ENCODE peak calls at places on chromosomes 6 and 20, in six cellular contexts. K is stomach, R is transverse colon, F is Panc1, Z is HepG2, U is upper lobe of left lung. L is an unnamed sample.

GRCh38 chr6:108592371-108593337 is 31.9 kb downstream of the FOXO3 start:
- DNase-seq in Z (no peak), U (peak; percentile 46), R (peak; percentile 70), F (no peak), K (peak; percentile 38), L (peak; percentile 82)

GRCh38 chr6:151321438-151321837 is 69.9 kb downstream of the ZBTB2 start:
- DNase-seq in K (no peak), Z (no peak), F (no peak), R (no peak), U (no peak), L (no peak)

GRCh38 chr20:38590682-38591483 is 9.9 kb downstream of the ADIG start:
- DNase-seq in Z (no peak), U (no peak), F (no peak), K (no peak), R (no peak), L (peak; percentile 37)

GRCh38 chr6:37643851-37644672 is 53.6 kb downstream of the MDGA1 start:
- DNase-seq in Z (no peak), F (no peak), U (no peak), R (no peak), K (no peak), L (no peak)

GRCh38 chr6:168007592-168008338 is 10.3 kb downstream of the KIF25 start:
- DNase-seq in Z (peak; percentile 28), K (peak; percentile 59), U (peak; percentile 67), F (peak; percentile 79), R (no peak), L (no peak)

GRCh38 chr6:108961985-108962384 is 113.8 kb downstream of the ARMC2 start:
- DNase-seq in F (no peak), R (no peak), U (no peak), K (no peak), Z (no peak), L (no peak)

GRCh38 chr6:51339728-51340127 is 521.1 kb downstream of the TFAP2B start:
- DNase-seq in K (no peak), U (no peak), Z (no peak), F (no peak), R (no peak), L (no peak)

GRCh38 chr6:150395388-150396009 is 26.7 kb downstream of the IYD start:
- DNase-seq in Z (peak; percentile 60), R (peak; percentile 35), U (peak; percentile 66), F (no peak), K (no peak), L (no peak)

GRCh38 chr20:55054443-55054842 is 579.0 kb downstream of the DOK5 start:
- DNase-seq in F (no peak), R (no peak), U (no peak), Z (no peak), K (no peak), L (no peak)

GRCh38 chr6:52532457-52532856 is 44.4 kb downstream of the TRAM2 start:
- DNase-seq in Z (no peak), R (no peak), U (no peak), K (no peak), F (no peak), L (no peak)

GRCh38 chr6:73225396-73225795 is at the start of gene KHDC1L:
- DNase-seq in R (no peak), F (no peak), U (no peak), Z (no peak), K (no peak), L (no peak)

GRCh38 chr6:170224694-170225660 is 65.9 kb downstream of the DLL1 start:
- DNase-seq in U (peak; percentile 32), Z (no peak), K (peak; percentile 81), F (no peak), R (no peak), L (peak; percentile 75)

GRCh38 chr6:7954477-7955200 is 44.1 kb upstream of the TXNDC5 start:
- DNase-seq in K (no peak), Z (no peak), R (no peak), F (no peak), U (no peak), L (no peak)

GRCh38 chr6:56798163-56798562 is 155.5 kb upstream of the DST start:
- DNase-seq in F (no peak), K (no peak), U (no peak), R (no peak), Z (no peak), L (no peak)

GRCh38 chr6:117548797-117549301 is 53.5 kb downstream of the GOPC start:
- DNase-seq in F (no peak), U (no peak), K (no peak), R (no peak), Z (peak; percentile 77), L (no peak)

GRCh38 chr20:21102252-21102609 is 3.9 kb downstream of the LINC00237 start:
- DNase-seq in U (no peak), F (no peak), K (no peak), Z (no peak), R (no peak), L (no peak)

GRCh38 chr6:25171301-25171700 is 107.9 kb upstream of the CARMIL1 start:
- DNase-seq in R (no peak), Z (no peak), U (no peak), F (no peak), K (no peak), L (no peak)

GRCh38 chr6:157760589-157761330 is 62.3 kb upstream of the SNX9 start:
- DNase-seq in K (no peak), U (no peak), F (peak; percentile 79), Z (no peak), R (no peak), L (no peak)

GRCh38 chr6:26309731-26310142 is 55.3 kb upstream of the BTN3A2 start:
- DNase-seq in R (no peak), Z (peak; percentile 76), U (no peak), F (no peak), K (no peak), L (no peak)

GRCh38 chr20:36407196-36407733 is 101.1 kb downstream of the DLGAP4 start:
- DNase-seq in U (no peak), R (no peak), Z (no peak), F (no peak), K (no peak), L (no peak)

GRCh38 chr6:44072959-44073611 is 54.2 kb downstream of the MRPL14 start:
- DNase-seq in R (peak; percentile 76), Z (peak; percentile 82), F (no peak), U (peak; percentile 68), K (peak; percentile 78), L (peak; percentile 86)

GRCh38 chr20:2305946-2306345 is 10.1 kb downstream of the TGM3 start:
- DNase-seq in K (no peak), F (no peak), R (peak; percentile 47), Z (peak; percentile 44), U (no peak), L (no peak)

GRCh38 chr6:89479902-89480301 is 47.0 kb downstream of the ANKRD6 start:
- DNase-seq in Z (no peak), U (no peak), K (no peak), R (no peak), F (no peak), L (no peak)

GRCh38 chr6:18342223-18342622 is 44.9 kb upstream of the RNF144B start:
- DNase-seq in Z (no peak), R (no peak), K (no peak), U (no peak), F (no peak), L (no peak)

GRCh38 chr6:69696273-69696672 is 100.5 kb downstream of the LMBRD1 start:
- DNase-seq in U (no peak), R (no peak), F (no peak), K (no peak), Z (no peak), L (no peak)

GRCh38 chr20:58048096-58048702 is 180.3 kb downstream of the ANKRD60 start:
- DNase-seq in R (no peak), K (no peak), Z (peak; percentile 16), F (no peak), U (no peak), L (no peak)

GRCh38 chr6:124459268-124459667 is 503.0 kb upstream of the RNF217 start:
- DNase-seq in K (no peak), Z (no peak), U (no peak), R (no peak), F (no peak), L (no peak)

GRCh38 chr6:129138739-129139405 is 255.9 kb downstream of the LAMA2 start:
- DNase-seq in U (no peak), K (no peak), R (no peak), F (no peak), Z (no peak), L (no peak)
- TF ChIP-seq POLR2AphosphoS5 in U (peak; percentile 43), K (peak; percentile 65), R (peak; percentile 32), F (no peak), Z (no peak), L (no peak)

GRCh38 chr6:112252571-112253504 is 1.5 kb downstream of the LAMA4 start:
- DNase-seq in Z (no peak), F (no peak), U (no peak), K (no peak), R (no peak), L (no peak)

GRCh38 chr6:112253842-112254816 is at the start of gene LAMA4:
- DNase-seq in F (no peak), U (peak; percentile 25), R (peak; percentile 29), Z (no peak), K (peak; percentile 45), L (peak; percentile 77)

GRCh38 chr6:112251170-112251945 is 3.0 kb downstream of the LAMA4 start:
- DNase-seq in K (no peak), F (no peak), U (no peak), Z (no peak), R (peak; percentile 36), L (no peak)

GRCh38 chr6:112253505-112253841 is 894 bp downstream of the LAMA4 start:
- DNase-seq in F (no peak), U (no peak), R (peak; percentile 9), K (no peak), Z (no peak), L (no peak)

GRCh38 chr6:112254921-112255320 is 554 bp upstream of the LAMA4 start:
- DNase-seq in F (no peak), R (no peak), K (no peak), U (no peak), Z (no peak), L (no peak)
- H3K4me3 ChIP-seq in F (peak overlapping the region; percentile 91), R (peak overlapping the region; percentile 66), K (peak overlapping the region; percentile 67), U (no peak overlapping the region), Z (no peak overlapping the region), L (no peak overlapping the region)

GRCh38 chr20:62709537-62709905 is 885 bp downstream of the NTSR1 start:
- DNase-seq in K (no peak), Z (no peak), R (no peak), U (no peak), F (no peak), L (no peak)

GRCh38 chr20:62710221-62710885 is 1.7 kb downstream of the NTSR1 start:
- DNase-seq in Z (no peak), F (no peak), R (no peak), U (no peak), K (no peak), L (no peak)

GRCh38 chr20:62712606-62713005 is 4.0 kb downstream of the NTSR1 start:
- DNase-seq in K (no peak), F (no peak), Z (no peak), U (no peak), R (no peak), L (no peak)

GRCh38 chr20:62710886-62711702 is 2.5 kb downstream of the NTSR1 start:
- DNase-seq in Z (no peak), F (no peak), R (peak; percentile 32), K (peak; percentile 62), U (no peak), L (no peak)

GRCh38 chr20:62711703-62712101 is 3.1 kb downstream of the NTSR1 start:
- DNase-seq in Z (no peak), K (peak; percentile 43), F (no peak), R (peak; percentile 34), U (no peak), L (no peak)
- TF ChIP-seq POLR2AphosphoS5 in Z (no peak), K (no peak), F (peak; percentile 54), R (peak; percentile 60), U (no peak), L (no peak)

GRCh38 chr20:59938221-59938620 is 1.9 kb downstream of the PPP1R3D start:
- DNase-seq in K (no peak), Z (no peak), F (no peak), R (no peak), U (no peak), L (no peak)
- H3K4me3 ChIP-seq in K (peak overlapping the region; percentile 81), Z (no peak overlapping the region), F (peak overlapping the region; percentile 27), R (peak overlapping the region; percentile 74), U (no peak overlapping the region), L (peak overlapping the region; percentile 85)

L was measured in spleen.